ENCODE peak calls at places on chromosomes 11 and 22, in ten cellular contexts. W, K, N, Y, L, V, M, Z, T and J are unnamed samples.

GRCh38 chr22:22022255-22022840 is 39.8 kb upstream of the TOP3B start:
- DNase-seq in W (no peak), K (no peak), N (no peak), Y (no peak), L (no peak), V (no peak), M (no peak), Z (no peak), T (no peak), J (no peak)

GRCh38 chr22:48167238-48167637 is 1404.8 kb downstream of the TBC1D22A start:
- DNase-seq in W (no peak), K (no peak), N (no peak), Y (no peak), L (no peak), V (no peak), M (no peak), Z (no peak), T (no peak), J (no peak)

GRCh38 chr11:10762185-10762584 is 11.1 kb downstream of the CTR9 start:
- DNase-seq in W (no peak), K (no peak), N (no peak), Y (no peak), L (no peak), V (no peak), M (no peak), Z (no peak), T (no peak), J (no peak)

GRCh38 chr11:74018331-74019005 is 9.6 kb upstream of the UCP3 start:
- DNase-seq in W (no peak), K (no peak), N (peak; percentile 15), Y (peak; percentile 97), L (no peak), V (peak; percentile 58), M (peak; percentile 79), Z (peak; percentile 17), T (no peak), J (no peak)

GRCh38 chr11:117597083-117597482 is 199.9 kb downstream of the DSCAML1 start:
- DNase-seq in W (no peak), K (peak; percentile 56), N (peak; percentile 37), Y (peak; percentile 22), L (no peak), V (peak; percentile 87), M (peak; percentile 25), Z (no peak), T (no peak), J (no peak)

GRCh38 chr22:36343720-36344105 is 44.1 kb downstream of the MYH9 start:
- DNase-seq in W (no peak), K (no peak), N (no peak), Y (no peak), L (no peak), V (no peak), M (no peak), Z (no peak), T (no peak), J (no peak)

GRCh38 chr22:37739000-37739399 is 42.2 kb downstream of the TRIOBP start:
- DNase-seq in W (no peak), K (no peak), N (no peak), Y (peak; percentile 86), L (no peak), V (no peak), M (no peak), Z (no peak), T (no peak), J (no peak)

GRCh38 chr11:44763111-44763820 is 36.5 kb downstream of the TSPAN18 start:
- DNase-seq in W (no peak), K (no peak), N (no peak), Y (no peak), L (no peak), V (no peak), M (no peak), Z (no peak), T (no peak), J (no peak)